ENCODE peak calls at places on chromosomes 4 and X, in four cellular contexts. Z, N, A and K are unnamed samples.

GRCh38 chrX:20432048-20432447 is 165.3 kb upstream of the RPS6KA3 start:
- DNase-seq in N (peak; percentile 15), A (peak; percentile 7), Z (no peak), K (no peak)

GRCh38 chr4:12949719-12950118 is 534.4 kb downstream of the RAB28 start:
- DNase-seq in Z (no peak), A (no peak), N (no peak), K (no peak)

GRCh38 chrX:119688856-119689455 is 4.0 kb downstream of the SEPTIN6 start:
- DNase-seq in N (no peak), Z (no peak), A (no peak), K (no peak)

GRCh38 chrX:153974726-153975286 is 2.3 kb downstream of the TMEM187 start:
- DNase-seq in N (no peak), Z (no peak), A (no peak), K (no peak)

GRCh38 chr4:183876268-183876934 is 28.7 kb upstream of the STOX2 start:
- DNase-seq in Z (peak; percentile 93), A (peak; percentile 62), N (peak; percentile 83), K (no peak)

GRCh38 chrX:65821721-65822496 is 154.5 kb downstream of the MSN start:
- DNase-seq in A (no peak), Z (no peak), N (no peak), K (peak; percentile 3)

GRCh38 chr4:154528866-154529265 is 21.3 kb downstream of the PLRG1 start:
- DNase-seq in A (no peak), N (no peak), Z (no peak), K (no peak)

GRCh38 chrX:45669715-45670360 is 469.2 kb upstream of the DIPK2B start:
- DNase-seq in Z (peak; percentile 55), N (no peak), A (no peak), K (no peak)

GRCh38 chr4:148017801-148018200 is 285.9 kb downstream of the ARHGAP10 start:
- DNase-seq in A (no peak), Z (peak; percentile 80), N (peak; percentile 5), K (no peak)

GRCh38 chr4:53307819-53308773 is 57.8 kb downstream of the SCFD2 start:
- DNase-seq in Z (peak; percentile 55), A (no peak), N (no peak), K (no peak)

GRCh38 chr4:186739802-186740434 is 16.3 kb upstream of the FAT1 start:
- DNase-seq in Z (no peak), A (no peak), N (no peak), K (no peak)

GRCh38 chr4:108933046-108933445 is 170.2 kb upstream of the ETNPPL start:
- DNase-seq in A (no peak), N (no peak), Z (no peak), K (no peak)

GRCh38 chr4:1638873-1639272 is 45.2 kb downstream of the FAM53A start:
- DNase-seq in A (no peak), Z (no peak), N (no peak), K (no peak)

DNA sequence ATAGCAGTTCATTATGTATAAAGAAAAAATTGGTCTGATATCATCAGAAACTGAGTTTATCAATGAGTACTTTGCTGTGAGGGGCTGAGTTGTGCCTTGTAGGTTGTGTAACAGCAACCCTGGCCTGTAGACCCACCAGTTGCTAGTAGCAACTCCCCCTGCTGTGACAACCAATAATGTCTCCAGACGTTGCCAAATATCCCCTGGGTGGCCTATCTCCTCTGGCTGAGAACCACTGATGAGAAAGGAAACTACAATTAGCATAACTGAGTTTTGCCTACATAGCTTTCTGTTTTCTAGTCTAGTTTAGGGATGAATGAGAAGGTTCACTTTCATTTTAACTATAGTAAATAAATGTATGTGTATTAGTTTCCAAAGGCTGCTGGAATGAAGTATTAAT is 234.1 kb downstream of the CPE start:
- DNase-seq in N (no peak), A (no peak), Z (no peak), K (no peak)
- TF ChIP-seq CTCF in N (no peak), A (no peak), Z (no peak), K (no peak)

DNA sequence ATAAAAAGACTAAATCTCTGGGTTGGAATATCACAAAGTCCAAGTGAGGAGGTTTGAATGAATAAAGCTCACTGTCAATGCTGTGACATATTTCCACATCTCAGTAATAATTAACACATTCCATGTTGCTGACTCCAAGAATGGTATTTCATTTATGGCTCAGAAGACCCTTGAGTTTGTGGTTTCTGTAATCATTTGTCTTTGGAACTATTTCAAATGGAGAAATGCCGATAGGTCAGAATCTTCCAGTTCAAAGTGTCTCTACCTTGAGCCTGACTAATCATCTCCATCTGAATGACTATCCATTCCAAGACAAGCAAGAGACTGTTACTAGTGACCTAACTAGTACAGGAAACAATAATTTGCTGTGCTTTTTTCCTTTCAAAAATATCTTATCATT is 24.2 kb upstream of the SLC2A9 start:
- DNase-seq in A (peak; percentile 60), N (peak; percentile 79), Z (no peak), K (no peak)
- TF ChIP-seq CTCF in A (no peak), N (no peak), Z (no peak), K (no peak)

DNA sequence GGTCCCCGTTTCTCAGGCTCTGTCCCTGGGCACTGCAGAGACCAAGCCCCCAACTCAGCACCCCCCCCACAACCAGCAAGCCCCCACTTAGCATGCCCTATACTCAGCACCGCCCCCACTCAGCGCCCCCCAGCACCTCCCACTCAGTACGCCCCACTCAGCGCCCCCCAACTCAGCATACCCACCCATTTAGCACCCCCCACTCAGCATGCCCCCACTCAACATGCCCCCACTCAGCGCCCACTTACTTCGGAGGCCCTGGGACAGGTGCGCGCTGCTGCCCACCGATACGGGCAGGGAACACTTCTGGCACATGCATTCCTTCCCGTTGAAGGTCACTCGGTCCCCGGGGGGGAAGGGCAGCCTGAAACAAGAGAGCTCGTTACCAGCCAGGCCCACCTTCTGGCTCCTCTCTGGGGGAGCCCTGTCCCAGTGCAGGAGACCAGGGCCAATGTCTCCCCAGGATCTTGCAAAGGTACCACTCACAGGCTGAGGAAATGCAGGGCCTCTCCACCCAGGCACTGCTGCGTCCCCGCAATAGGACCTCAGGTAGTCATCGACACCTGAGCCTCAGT is 70.6 kb downstream of the ABLIM2 start:
- DNase-seq in N (no peak), Z (no peak), A (no peak), K (no peak)
- TF ChIP-seq CTCF in N (no peak), Z (no peak), A (no peak), K (no peak)

DNA sequence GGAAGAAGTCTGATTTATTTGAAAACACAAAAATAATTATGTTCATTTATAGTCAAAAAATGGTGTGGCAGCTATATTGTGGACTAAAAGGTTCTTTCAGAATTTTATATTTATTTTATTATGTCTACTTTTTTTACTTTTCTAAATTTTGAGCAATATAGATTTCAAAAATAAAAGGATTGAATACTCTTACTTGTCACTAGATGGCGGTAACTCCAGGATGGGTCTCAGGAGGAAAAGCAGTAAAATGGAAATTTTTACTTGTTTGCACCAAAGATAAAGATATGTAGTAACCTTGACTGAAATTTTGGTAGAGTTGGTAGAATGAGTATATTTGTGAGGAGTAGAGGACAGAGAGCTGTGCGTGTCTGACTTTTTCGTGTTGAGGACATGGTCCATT is 14.5 kb upstream of the DACH2 start:
- DNase-seq in N (no peak), Z (peak; percentile 28), A (peak; percentile 17), K (no peak)
- TF ChIP-seq CTCF in N (peak; percentile 57), Z (peak; percentile 78), A (peak; percentile 50), K (peak; percentile 30)

GRCh38 chrX:31702208-31702607 is 630.4 kb upstream of the FTHL17 start:
- DNase-seq in N (peak; percentile 13), A (no peak), Z (no peak), K (no peak)

GRCh38 chrX:31708116-31708515 is 636.3 kb upstream of the FTHL17 start:
- DNase-seq in N (peak; percentile 4), A (no peak), Z (no peak), K (no peak)

GRCh38 chrX:31706456-31706855 is 634.6 kb upstream of the FTHL17 start:
- DNase-seq in A (no peak), N (no peak), Z (no peak), K (no peak)

GRCh38 chrX:31704938-31705337 is 633.1 kb upstream of the FTHL17 start:
- DNase-seq in N (no peak), A (no peak), Z (no peak), K (no peak)

DNA sequence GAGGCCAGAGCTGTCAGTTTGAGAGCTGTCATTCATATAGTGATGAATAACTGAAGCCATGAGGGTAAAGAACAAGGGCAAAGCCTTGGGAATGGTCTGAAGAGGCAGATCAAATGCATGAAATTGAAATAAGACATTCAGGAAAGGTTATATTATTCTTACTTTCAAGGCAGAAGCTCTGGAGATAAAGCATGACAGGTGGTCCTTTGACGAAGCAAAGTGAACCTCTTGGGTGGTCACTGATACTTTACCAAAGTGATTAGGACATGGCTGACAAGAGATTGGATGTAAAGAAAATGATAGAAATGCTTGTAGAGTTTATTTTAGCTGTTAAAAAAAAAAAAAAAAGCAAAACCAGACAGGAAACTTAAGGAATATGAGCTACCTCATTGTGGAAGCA is 634.0 kb upstream of the FTHL17 start:
- DNase-seq in A (no peak), Z (no peak), N (no peak), K (no peak)
- TF ChIP-seq CTCF in A (no peak), Z (no peak), N (no peak), K (no peak)

GRCh38 chr4:159946983-159947645 is 844.2 kb downstream of the RAPGEF2 start:
- DNase-seq in A (peak; percentile 72), N (peak; percentile 58), Z (peak; percentile 46), K (no peak)
- TF ChIP-seq CTCF in A (peak; percentile 67), N (peak; percentile 87), Z (peak; percentile 59), K (peak; percentile 86)

DNA sequence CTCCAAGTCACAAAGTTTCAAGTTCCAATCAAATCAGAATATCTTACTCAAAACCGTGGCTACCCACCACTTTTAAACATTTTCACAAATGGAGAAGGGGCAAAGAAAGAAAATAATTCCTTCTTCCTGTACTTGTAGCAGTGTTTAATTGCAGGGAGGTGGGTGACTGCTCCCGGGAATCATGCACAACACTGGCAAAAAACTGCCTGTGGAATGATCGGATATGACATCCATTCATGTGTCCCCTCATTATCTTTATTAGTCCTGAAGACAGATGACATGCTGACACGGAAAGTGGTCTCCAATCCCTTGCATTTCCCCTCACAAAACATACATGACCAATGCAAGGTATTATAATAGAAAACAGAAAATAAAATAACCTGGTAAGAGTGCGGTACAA is 2.0 kb downstream of the TSPAN5 start:
- DNase-seq in Z (no peak), N (no peak), A (no peak), K (no peak)
- TF ChIP-seq CTCF in Z (no peak), N (no peak), A (no peak), K (no peak)

DNA sequence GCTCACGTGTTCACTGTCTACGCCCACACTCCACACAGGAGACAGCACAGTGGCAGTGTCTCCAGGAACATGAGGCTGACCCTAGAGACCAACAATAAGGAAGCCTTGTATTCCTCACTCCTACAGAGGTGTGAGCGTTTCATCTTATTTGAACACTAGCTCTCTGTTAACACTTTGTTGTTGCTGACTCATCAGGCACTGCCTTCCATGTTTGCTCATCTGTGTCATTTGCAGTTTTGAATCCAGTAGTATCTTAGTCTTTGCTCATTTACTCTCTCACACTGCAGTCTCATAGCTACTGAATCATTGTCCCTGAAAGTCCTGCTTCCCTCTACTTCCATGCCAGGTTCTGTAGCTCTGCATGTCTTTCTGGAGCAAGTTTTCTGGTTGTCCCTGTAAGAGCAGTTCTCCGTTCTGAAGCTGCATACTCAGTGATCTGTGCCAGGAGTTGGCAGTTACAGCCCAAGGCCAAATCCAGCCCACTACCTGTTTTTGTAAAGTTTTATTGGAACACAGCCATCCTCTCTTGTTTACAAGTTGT is 80.3 kb upstream of the DCLK2 start:
- DNase-seq in A (peak; percentile 71), Z (no peak), N (peak; percentile 68), K (no peak)
- TF ChIP-seq CTCF in A (no peak), Z (no peak), N (no peak), K (no peak)